ENCODE peak calls at places on chromosomes 1 and 21, in seven cellular contexts. U is NCI-H1105 treated with DMSO at 0.1 percent for 48 hours, B is hippocampal formation, R is activated T-cell treated with anti-CD3 and anti-CD28 coated beads for 1 hour, J is right cardiac atrium, S is mucosa of gallbladder, Y is AML-193. F is an unnamed sample.

GRCh38 chr1:54037476-54037875 is 15.5 kb downstream of the TMEM59 start:
- DNase-seq in U (peak), B (no peak), R (no peak), J (no peak), S (no peak), Y (no peak), F (no peak)

GRCh38 chr21:16195476-16195875 is 465.7 kb downstream of the USP25 start:
- DNase-seq in U (no peak), B (no peak), R (no peak), J (no peak), S (no peak), Y (no peak), F (no peak)

GRCh38 chr1:47262787-47263413 is 30.9 kb upstream of the TAL1 start:
- DNase-seq in U (peak), B (peak), R (peak), J (peak), S (peak), Y (peak), F (no peak)

GRCh38 chr1:107326823-107327445 is 186.1 kb downstream of the NTNG1 start:
- DNase-seq in U (no peak), B (no peak), R (no peak), J (no peak), S (no peak), Y (no peak), F (no peak)

GRCh38 chr1:202275061-202275770 is 66.5 kb downstream of the UBE2T start:
- DNase-seq in U (no peak), B (no peak), R (no peak), J (no peak), S (no peak), Y (no peak), F (no peak)

GRCh38 chr1:214031267-214031650 is 43.5 kb downstream of the PROX1 start:
- DNase-seq in U (no peak), B (no peak), R (no peak), J (no peak), S (no peak), Y (no peak), F (no peak)

GRCh38 chr1:166978795-166979194 is 3.5 kb upstream of the ILDR2 start:
- DNase-seq in U (no peak), B (no peak), R (no peak), J (no peak), S (no peak), Y (no peak), F (no peak)

GRCh38 chr21:25369524-25370300 is 237.6 kb downstream of the MRPL39 start:
- DNase-seq in U (no peak), B (no peak), R (no peak), J (no peak), S (no peak), Y (no peak), F (no peak)

GRCh38 chr1:5597991-5598823 is 394.0 kb downstream of the NPHP4 start:
- DNase-seq in U (no peak), B (no peak), R (no peak), J (peak), S (peak), Y (no peak), F (no peak)

GRCh38 chr1:171141336-171142051 is 43.6 kb upstream of the FMO2 start:
- DNase-seq in U (no peak), B (no peak), R (no peak), J (peak), S (peak), Y (no peak), F (no peak)

GRCh38 chr1:209564904-209565303 is 18.6 kb upstream of the CAMK1G start:
- DNase-seq in U (no peak), B (no peak), R (no peak), J (no peak), S (no peak), Y (no peak), F (no peak)

GRCh38 chr1:35931424-35932157 is 686 bp downstream of the AGO3 start:
- DNase-seq in U (peak), B (no peak), R (no peak), J (peak), S (no peak), Y (no peak), F (no peak)

GRCh38 chr1:233081686-233082085 is 131.3 kb downstream of the NTPCR start:
- DNase-seq in U (no peak), B (no peak), R (no peak), J (no peak), S (no peak), Y (peak), F (no peak)

GRCh38 chr1:16394178-16394521 is 27.1 kb downstream of the SZRD1 start:
- DNase-seq in U (no peak), B (no peak), R (no peak), J (no peak), S (no peak), Y (no peak), F (no peak)

GRCh38 chr1:236159704-236160539 is 17.6 kb downstream of the GPR137B start:
- DNase-seq in U (no peak), B (no peak), R (no peak), J (no peak), S (no peak), Y (no peak), F (no peak)

GRCh38 chr1:152398812-152399698 is 15.0 kb downstream of the CRNN start:
- DNase-seq in U (peak), B (no peak), R (no peak), J (no peak), S (no peak), Y (no peak), F (no peak)

GRCh38 chr1:203264052-203264501 is 34.6 kb upstream of the CHIT1 start:
- DNase-seq in U (no peak), B (no peak), R (no peak), J (no peak), S (no peak), Y (no peak), F (no peak)

GRCh38 chr21:32406405-32406804 is 6.1 kb upstream of the EVA1C start:
- DNase-seq in U (no peak), B (no peak), R (no peak), J (peak), S (no peak), Y (no peak), F (no peak)

GRCh38 chr21:27802816-27803475 is 836.1 kb upstream of the ADAMTS5 start:
- DNase-seq in U (peak), B (peak), R (no peak), J (no peak), S (no peak), Y (peak), F (peak)

GRCh38 chr1:61776091-61776490 is 33.8 kb downstream of the PATJ start:
- DNase-seq in U (no peak), B (no peak), R (no peak), J (no peak), S (no peak), Y (no peak), F (no peak)

GRCh38 chr1:165253818-165254254 is 102.7 kb downstream of the LMX1A start:
- DNase-seq in U (no peak), B (no peak), R (no peak), J (no peak), S (no peak), Y (no peak), F (no peak)